ENCODE peak calls at places on chromosomes 12 and 14, in six cellular contexts. B is thyroid gland, D is HCT116, H is ovary, U is IMR-90, Z is NB4. E is an unnamed sample.

GRCh38 chr12:1576410-1577240 is 17.8 kb downstream of the FBXL14 start:
- DNase-seq in D (no peak), Z (no peak), B (no peak), H (peak), U (peak), E (peak)

GRCh38 chr12:91983935-91984334 is 161.7 kb downstream of the BTG1 start:
- DNase-seq in U (no peak), B (no peak), H (no peak), Z (no peak), D (no peak), E (no peak)

GRCh38 chr12:30756074-30756473 is 1.3 kb upstream of the CAPRIN2 start:
- DNase-seq in H (peak), B (no peak), D (no peak), Z (no peak), U (no peak), E (peak)

GRCh38 chr12:3317841-3318501 is 173.0 kb upstream of the PRMT8 start:
- DNase-seq in B (no peak), Z (no peak), D (no peak), H (no peak), U (no peak), E (no peak)

GRCh38 chr12:12228402-12228801 is 38.4 kb downstream of the LRP6 start:
- DNase-seq in U (no peak), B (no peak), H (no peak), Z (no peak), D (no peak), E (no peak)

GRCh38 chr12:16350682-16351081 is 3.2 kb downstream of the MGST1 start:
- DNase-seq in H (no peak), Z (peak), U (peak), D (peak), B (peak), E (no peak)

GRCh38 chr12:128930591-128930990 is 77.3 kb downstream of the GLT1D1 start:
- DNase-seq in D (no peak), Z (no peak), B (no peak), U (no peak), H (no peak), E (no peak)

GRCh38 chr14:70907172-70907995 is at the start of gene PCNX1:
- DNase-seq in H (peak), D (peak), B (peak), U (peak), Z (peak), E (peak)

GRCh38 chr14:61478971-61479473 is 157.6 kb downstream of the PRKCH start:
- DNase-seq in U (no peak), B (no peak), Z (no peak), H (no peak), D (no peak), E (no peak)

GRCh38 chr14:97697772-97698171 is 900.6 kb downstream of the VRK1 start:
- DNase-seq in U (no peak), H (no peak), B (no peak), D (no peak), Z (no peak), E (no peak)

GRCh38 chr12:1391722-1392121 is 202.7 kb downstream of the FBXL14 start:
- DNase-seq in B (no peak), H (no peak), D (peak), Z (no peak), U (no peak), E (no peak)

GRCh38 chr14:50488521-50488920 is 43.8 kb downstream of the MAP4K5 start:
- DNase-seq in U (no peak), D (no peak), H (no peak), B (no peak), Z (no peak), E (no peak)

GRCh38 chr12:109795023-109795422 is 38.2 kb downstream of the TRPV4 start:
- DNase-seq in B (no peak), Z (peak), U (peak), H (no peak), D (no peak), E (no peak)

GRCh38 chr14:103334644-103335603 is 887 bp downstream of the EIF5 start:
- DNase-seq in B (peak), U (peak), Z (peak), H (peak), D (no peak), E (peak)

GRCh38 chr12:2739832-2740641 is 54.7 kb upstream of the FKBP4 start:
- DNase-seq in B (peak), H (no peak), U (peak), D (no peak), Z (no peak), E (peak)

GRCh38 chr14:61145258-61145902 is 135.8 kb downstream of the TMEM30B start:
- DNase-seq in Z (no peak), H (no peak), B (no peak), U (peak), D (no peak), E (no peak)

GRCh38 chr14:105155681-105156413 is 12.7 kb downstream of the JAG2 start:
- DNase-seq in U (no peak), D (no peak), B (no peak), Z (no peak), H (no peak), E (no peak)

GRCh38 chr14:92945959-92946846 is 23.3 kb downstream of the CHGA start:
- DNase-seq in Z (no peak), U (peak), B (peak), H (peak), D (peak), E (peak)

GRCh38 chr14:100617715-100618693 is 30.8 kb upstream of the BEGAIN start:
- DNase-seq in U (no peak), H (peak), B (peak), D (no peak), Z (peak), E (peak)

GRCh38 chr14:36069535-36069900 is 107.0 kb downstream of the PTCSC3 start:
- DNase-seq in D (peak), Z (peak), B (peak), U (peak), H (no peak), E (peak)

GRCh38 chr12:57452181-57452936 is 2.7 kb upstream of the INHBE start:
- DNase-seq in H (no peak), D (no peak), Z (peak), B (no peak), U (peak), E (no peak)
- H3K4me3 ChIP-seq in H (no peak), D (no peak), Z (no peak), B (no peak), U (no peak), E (no peak)

DNA sequence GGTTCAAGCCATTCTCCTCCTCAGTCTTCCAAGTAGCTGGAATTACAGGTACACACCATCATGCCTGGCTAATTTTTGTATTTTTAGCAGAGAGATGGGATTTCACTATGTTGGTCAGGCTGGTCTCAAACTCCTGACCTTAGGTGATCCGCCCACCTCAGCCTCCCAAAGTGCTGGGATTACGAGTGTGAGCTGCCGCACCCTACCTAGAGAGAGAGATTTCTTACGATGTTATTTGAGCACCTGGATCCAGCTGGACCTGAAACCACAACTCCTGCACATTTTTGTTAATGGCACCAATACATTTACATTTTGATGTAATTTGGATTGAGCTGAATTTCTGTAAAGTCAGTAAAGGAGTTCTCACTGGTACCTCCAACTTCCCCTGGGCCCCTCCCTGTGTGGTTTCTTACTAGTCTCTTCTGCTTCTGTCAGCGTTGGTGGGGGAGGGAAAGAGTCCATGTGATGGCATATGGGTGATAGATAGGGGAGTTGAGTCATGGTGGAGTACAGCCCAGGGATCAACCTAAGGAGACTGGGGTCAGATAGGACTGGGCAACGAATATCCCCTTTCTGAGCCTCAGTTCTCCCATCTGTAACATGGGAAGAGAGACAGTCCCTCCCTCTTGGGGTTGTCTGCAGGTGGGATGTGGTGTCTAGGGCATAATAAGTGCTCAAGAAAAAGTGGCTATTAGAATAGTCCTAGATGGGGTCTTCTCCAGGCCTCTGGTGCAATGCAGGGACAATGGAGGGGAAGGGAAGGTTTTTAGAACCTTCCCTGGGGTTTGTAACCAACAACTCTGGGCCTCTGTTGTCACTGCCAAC is 83.3 kb upstream of the MED13L start:
- DNase-seq in B (no peak), U (no peak), Z (peak), H (no peak), D (no peak), E (no peak)
- TF ChIP-seq POLR2A in B (no peak), U (no peak), Z (no peak), H (no peak), D (no peak), E (no peak)

GRCh38 chr12:115916910-115917668 is 360.4 kb downstream of the MED13L start:
- DNase-seq in B (peak), Z (peak), D (peak), U (no peak), H (peak), E (peak)
- H3K4me3 ChIP-seq in B (no peak), Z (no peak), D (no peak), U (no peak), H (no peak), E (peak)

GRCh38 chr14:58151701-58152568 is at the start of gene ARMH4:
- DNase-seq in U (peak), B (peak), Z (peak), D (peak), H (peak), E (peak)
- TF ChIP-seq POLR2A in U (no peak), B (no peak), Z (no peak), D (no peak), H (peak), E (no peak)

GRCh38 chr12:116633515-116633914 is 74.3 kb downstream of the MAP1LC3B2 start:
- DNase-seq in B (no peak), D (no peak), U (no peak), H (no peak), Z (no peak), E (no peak)
- H3K4me3 ChIP-seq in B (no peak), D (no peak), U (no peak), H (no peak), Z (no peak), E (no peak)

GRCh38 chr14:64112859-64113258 is 181.3 kb downstream of the ESR2 start:
- DNase-seq in D (no peak), B (peak), U (no peak), Z (peak), H (no peak), E (no peak)
- TF ChIP-seq POLR2A in D (no peak), B (no peak), U (no peak), Z (no peak), H (no peak), E (no peak)

DNA sequence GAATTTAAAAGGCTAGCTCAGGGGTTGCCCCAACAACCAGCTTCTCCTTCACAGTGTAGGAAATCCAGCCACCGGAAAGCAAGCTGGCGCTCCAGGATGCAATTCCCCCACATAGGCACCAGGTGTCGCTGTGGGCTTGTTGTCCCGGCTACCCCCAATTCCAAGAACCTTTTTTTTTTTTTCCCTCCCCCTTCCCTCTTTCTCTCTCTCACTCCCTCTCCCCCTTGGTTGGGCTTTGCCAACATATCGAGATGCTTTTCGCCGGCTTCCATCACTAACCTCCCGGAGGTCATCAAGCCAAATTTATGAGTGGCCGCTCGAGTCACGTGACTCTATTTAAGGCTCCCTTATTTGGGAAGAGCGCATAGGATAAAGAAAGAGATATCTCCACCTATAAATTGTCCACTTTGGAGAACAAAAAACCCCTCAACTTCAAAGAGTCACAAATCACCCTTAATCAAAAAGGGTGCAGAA is at the start of gene HOXC5:
- DNase-seq in D (peak), B (peak), H (peak), Z (peak), U (peak), E (peak)
- H3K4me3 ChIP-seq in D (peak), B (no peak), H (peak), Z (no peak), U (no peak), E (peak)

DNA sequence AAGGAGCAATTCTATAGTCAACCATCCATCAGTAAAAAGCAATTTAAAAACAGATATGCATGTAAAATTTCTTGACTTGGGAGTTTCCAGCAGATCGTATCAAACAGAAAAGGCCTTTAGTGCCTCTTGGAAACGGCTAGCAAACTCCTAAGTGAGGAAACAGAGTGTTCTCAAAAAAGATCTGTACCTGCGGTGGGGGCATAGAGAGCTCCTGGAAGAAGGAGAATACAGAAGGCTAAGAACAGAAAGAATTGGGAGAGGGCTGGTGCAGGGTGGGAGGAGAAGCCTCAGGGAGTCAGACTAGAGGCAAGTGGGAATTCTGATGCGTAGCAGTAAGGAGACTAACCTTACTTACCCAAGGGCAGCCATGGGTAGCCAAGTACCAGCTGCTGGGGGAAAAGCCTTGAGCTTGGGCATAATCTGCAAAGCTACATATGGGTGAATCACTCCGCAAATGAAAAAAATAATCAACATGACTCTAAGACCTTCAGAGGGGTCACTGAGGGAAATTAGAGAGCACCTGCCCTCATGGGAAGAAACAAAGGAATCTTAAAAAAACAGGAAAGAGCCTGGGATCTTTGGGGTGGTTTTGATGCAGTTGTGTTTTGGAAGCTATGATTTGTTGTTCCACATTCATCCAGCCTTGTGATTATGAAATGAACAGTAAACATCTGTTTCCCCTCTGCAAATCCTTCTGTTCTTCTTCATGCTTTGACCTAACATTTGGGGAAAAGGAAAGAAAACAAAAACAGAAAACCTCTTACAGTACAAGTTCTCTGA is 10.4 kb downstream of the RHOJ start:
- DNase-seq in U (no peak), H (no peak), B (no peak), Z (no peak), D (no peak), E (no peak)
- TF ChIP-seq POLR2A in U (no peak), H (no peak), B (no peak), Z (no peak), D (no peak), E (no peak)